ENCODE peak calls at places on chromosomes 12 and 14, in five cellular contexts. One of them, this sample, is unnamed.

GRCh38 chr14:72906316-72906715 is 12.4 kb upstream of the DPF3 start:
- DNase-seq in astrocyte of the spinal cord: peak
- DNase-seq in foreskin fibroblast: peak
- DNase-seq in AG09309: peak
- DNase-seq in A549: no peak
- DNase-seq in this sample: no peak

GRCh38 chr14:70638416-70638815 is 3.3 kb upstream of the TTC9 start:
- DNase-seq in A549: no peak
- DNase-seq in foreskin fibroblast: no peak
- DNase-seq in astrocyte of the spinal cord: no peak
- DNase-seq in AG09309: no peak
- DNase-seq in this sample: no peak

GRCh38 chr12:124361074-124361965 is 66.4 kb downstream of the RFLNA start:
- DNase-seq in astrocyte of the spinal cord: no peak
- DNase-seq in foreskin fibroblast: no peak
- DNase-seq in A549: no peak
- DNase-seq in AG09309: no peak
- DNase-seq in this sample: peak

GRCh38 chr12:82608706-82609105 is 78.0 kb upstream of the TMTC2 start:
- DNase-seq in A549: no peak
- DNase-seq in astrocyte of the spinal cord: no peak
- DNase-seq in foreskin fibroblast: peak
- DNase-seq in AG09309: peak
- DNase-seq in this sample: peak

GRCh38 chr14:21278632-21279031 is 1.3 kb upstream of the RPGRIP1 start:
- DNase-seq in AG09309: no peak
- DNase-seq in A549: no peak
- DNase-seq in astrocyte of the spinal cord: no peak
- DNase-seq in foreskin fibroblast: no peak
- DNase-seq in this sample: no peak

GRCh38 chr14:91867316-91867988 is at the start of gene TC2N:
- DNase-seq in A549: no peak
- DNase-seq in astrocyte of the spinal cord: no peak
- DNase-seq in AG09309: no peak
- DNase-seq in foreskin fibroblast: no peak
- DNase-seq in this sample: no peak

GRCh38 chr14:94989946-94990345 is 167.4 kb downstream of the DICER1 start:
- DNase-seq in foreskin fibroblast: no peak
- DNase-seq in A549: no peak
- DNase-seq in AG09309: no peak
- DNase-seq in astrocyte of the spinal cord: no peak
- DNase-seq in this sample: no peak

GRCh38 chr14:66369157-66369706 is 116.9 kb upstream of the CCDC196 start:
- DNase-seq in A549: no peak
- DNase-seq in AG09309: no peak
- DNase-seq in foreskin fibroblast: no peak
- DNase-seq in astrocyte of the spinal cord: no peak
- DNase-seq in this sample: no peak

GRCh38 chr12:124369901-124370378 is 75.0 kb downstream of the RFLNA start:
- DNase-seq in A549: no peak
- DNase-seq in astrocyte of the spinal cord: no peak
- DNase-seq in foreskin fibroblast: no peak
- DNase-seq in AG09309: no peak
- DNase-seq in this sample: no peak

GRCh38 chr12:63208956-63209355 is 58.0 kb upstream of the AVPR1A start:
- DNase-seq in A549: no peak
- DNase-seq in AG09309: no peak
- DNase-seq in astrocyte of the spinal cord: no peak
- DNase-seq in foreskin fibroblast: no peak
- DNase-seq in this sample: no peak

GRCh38 chr12:108693781-108694180 is 37.5 kb downstream of the CORO1C start:
- DNase-seq in A549: no peak
- DNase-seq in astrocyte of the spinal cord: no peak
- DNase-seq in AG09309: no peak
- DNase-seq in foreskin fibroblast: no peak
- DNase-seq in this sample: no peak

GRCh38 chr12:100249936-100250335 is 16.9 kb downstream of the DEPDC4 start:
- DNase-seq in A549: no peak
- DNase-seq in foreskin fibroblast: no peak
- DNase-seq in astrocyte of the spinal cord: no peak
- DNase-seq in AG09309: no peak
- DNase-seq in this sample: no peak

GRCh38 chr14:36503771-36504741 is 16.0 kb downstream of the NKX2-1 start:
- DNase-seq in AG09309: no peak
- DNase-seq in A549: no peak
- DNase-seq in astrocyte of the spinal cord: no peak
- DNase-seq in foreskin fibroblast: no peak
- DNase-seq in this sample: no peak

GRCh38 chr12:123479442-123480180 is 21.7 kb downstream of the SNRNP35 start:
- DNase-seq in AG09309: no peak
- DNase-seq in astrocyte of the spinal cord: no peak
- DNase-seq in A549: no peak
- DNase-seq in foreskin fibroblast: no peak
- DNase-seq in this sample: no peak

GRCh38 chr12:47190271-47190750 is 110.6 kb upstream of the AMIGO2 start:
- DNase-seq in astrocyte of the spinal cord: peak
- DNase-seq in foreskin fibroblast: peak
- DNase-seq in A549: peak
- DNase-seq in AG09309: peak
- DNase-seq in this sample: peak

GRCh38 chr12:47799357-47799955 is 20.2 kb downstream of the HDAC7 start:
- DNase-seq in foreskin fibroblast: no peak
- DNase-seq in A549: no peak
- DNase-seq in astrocyte of the spinal cord: no peak
- DNase-seq in AG09309: no peak
- DNase-seq in this sample: no peak

GRCh38 chr12:3342051-3342450 is 149.0 kb upstream of the PRMT8 start:
- DNase-seq in astrocyte of the spinal cord: peak
- DNase-seq in A549: no peak
- DNase-seq in foreskin fibroblast: peak
- DNase-seq in AG09309: no peak
- DNase-seq in this sample: peak

GRCh38 chr12:16492240-16492639 is 113.7 kb downstream of the LMO3 start:
- DNase-seq in foreskin fibroblast: no peak
- DNase-seq in astrocyte of the spinal cord: no peak
- DNase-seq in A549: no peak
- DNase-seq in AG09309: no peak
- DNase-seq in this sample: no peak

DNA sequence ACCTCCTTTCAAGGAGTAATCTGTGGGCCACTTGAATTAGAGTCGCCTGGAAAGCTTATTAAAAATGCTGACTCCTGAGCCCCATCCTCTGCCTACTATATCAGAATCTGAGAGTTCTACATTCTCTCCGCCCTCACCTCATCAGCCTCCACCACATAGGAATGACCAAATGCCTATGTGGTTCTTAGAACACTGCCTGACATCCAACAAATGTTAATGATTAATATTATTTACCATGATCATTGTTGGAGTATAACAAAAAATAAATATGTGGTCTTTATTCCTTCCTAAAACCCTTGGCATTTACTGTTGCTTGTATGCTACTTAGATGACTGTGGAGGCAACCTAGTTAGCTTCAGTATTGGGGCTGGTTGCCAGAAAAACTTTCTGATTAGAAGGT is 91.9 kb downstream of the BBS10 start:
- DNase-seq in astrocyte of the spinal cord: no peak
- DNase-seq in AG09309: no peak
- DNase-seq in A549: no peak
- DNase-seq in foreskin fibroblast: no peak
- DNase-seq in this sample: no peak
- H3K4me3 ChIP-seq in astrocyte of the spinal cord: no peak
- H3K4me3 ChIP-seq in AG09309: no peak
- H3K4me3 ChIP-seq in A549: no peak
- H3K4me3 ChIP-seq in foreskin fibroblast: no peak
- H3K4me3 ChIP-seq in this sample: no peak

GRCh38 chr14:74018704-74019407 is at the start of the genes BBOF1 and ENTPD5:
- DNase-seq in A549: peak
- DNase-seq in foreskin fibroblast: peak
- DNase-seq in AG09309: peak
- DNase-seq in astrocyte of the spinal cord: peak
- DNase-seq in this sample: peak
- TF ChIP-seq CTCF in A549: no peak
- TF ChIP-seq CTCF in foreskin fibroblast: no peak
- TF ChIP-seq CTCF in AG09309: no peak
- TF ChIP-seq CTCF in astrocyte of the spinal cord: no peak
- TF ChIP-seq CTCF in this sample: no peak

GRCh38 chr14:93318927-93319326 is 13.9 kb downstream of the BTBD7 start:
- DNase-seq in AG09309: no peak
- DNase-seq in astrocyte of the spinal cord: no peak
- DNase-seq in foreskin fibroblast: no peak
- DNase-seq in A549: no peak
- DNase-seq in this sample: no peak
- H3K4me3 ChIP-seq in AG09309: no peak
- H3K4me3 ChIP-seq in astrocyte of the spinal cord: no peak
- H3K4me3 ChIP-seq in foreskin fibroblast: no peak
- H3K4me3 ChIP-seq in A549: no peak
- H3K4me3 ChIP-seq in this sample: no peak

DNA sequence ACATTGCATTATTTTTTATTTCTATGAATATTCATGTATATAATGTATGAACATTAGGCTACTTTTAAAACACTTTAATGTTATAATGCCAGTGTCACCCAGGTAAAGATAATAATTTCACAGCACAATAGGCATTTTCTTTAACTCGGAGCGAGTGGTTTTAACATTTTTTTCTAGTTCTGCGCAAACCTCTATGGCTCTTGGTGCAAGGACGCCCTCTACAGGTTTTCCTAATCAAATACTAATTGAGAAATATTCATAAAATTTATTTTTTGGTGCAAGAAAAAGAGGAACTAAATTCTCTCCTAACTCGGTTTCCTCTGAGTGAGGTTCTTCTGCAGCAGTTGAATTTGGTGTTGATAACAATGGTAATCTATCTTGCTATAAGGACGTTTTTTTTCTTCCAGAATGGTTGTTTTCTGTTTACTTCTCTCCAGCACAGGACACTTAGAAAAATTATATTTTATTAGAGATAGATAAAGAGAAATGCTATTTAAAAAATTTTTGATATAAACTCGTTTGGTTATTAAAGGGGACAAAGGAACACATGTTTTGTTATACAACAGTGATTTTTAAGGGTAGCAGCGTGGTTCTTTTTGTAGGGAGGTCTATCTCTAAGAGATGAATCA is 2.4 kb upstream of the WIF1 start:
- DNase-seq in AG09309: no peak
- DNase-seq in A549: no peak
- DNase-seq in foreskin fibroblast: peak
- DNase-seq in astrocyte of the spinal cord: peak
- DNase-seq in this sample: peak
- TF ChIP-seq CTCF in AG09309: peak
- TF ChIP-seq CTCF in A549: peak
- TF ChIP-seq CTCF in foreskin fibroblast: peak
- TF ChIP-seq CTCF in astrocyte of the spinal cord: peak
- TF ChIP-seq CTCF in this sample: peak

DNA sequence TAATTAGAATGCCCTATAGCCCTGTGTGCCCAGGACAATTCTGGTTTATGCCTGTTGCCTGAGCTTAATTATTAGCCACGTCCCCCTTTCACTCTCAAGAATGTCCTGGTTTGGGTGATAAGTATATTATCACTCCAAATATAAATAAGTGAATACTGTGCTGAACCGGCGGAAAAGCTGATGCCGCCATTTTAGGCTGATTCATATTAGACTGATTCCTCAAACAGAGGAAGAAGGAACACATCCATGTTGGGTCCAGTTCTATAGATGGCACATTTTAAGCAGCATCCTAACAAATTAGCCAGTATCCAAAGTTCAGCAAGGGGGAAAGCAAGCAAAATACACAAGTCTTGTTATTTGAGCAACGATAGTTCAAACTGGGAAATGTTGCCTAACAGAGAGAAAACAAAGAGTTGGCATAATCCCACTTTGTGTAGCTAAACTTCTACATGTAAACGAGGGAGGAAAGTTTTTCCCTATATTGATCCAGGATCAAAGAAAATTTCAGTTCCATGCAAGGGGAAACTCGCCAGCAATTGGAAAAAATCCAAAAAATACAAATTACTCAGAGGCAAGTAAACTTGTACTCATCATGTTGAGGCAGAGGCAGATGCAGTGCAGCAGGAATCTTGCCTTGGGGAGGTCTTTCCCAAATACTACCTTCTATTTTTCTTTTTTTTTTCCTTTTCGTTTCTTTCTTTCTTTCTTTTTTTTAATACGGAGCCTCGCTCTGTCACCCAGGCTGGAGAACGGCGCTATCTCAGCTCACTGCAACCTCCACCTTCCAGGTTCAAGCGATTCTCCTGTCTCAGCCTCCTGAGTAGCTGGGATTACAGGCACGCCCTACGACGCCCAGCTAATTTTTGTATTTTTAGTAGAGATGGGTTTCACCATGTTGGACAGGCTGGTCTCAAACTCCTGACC is 96.2 kb downstream of the ITPR2 start:
- DNase-seq in A549: no peak
- DNase-seq in astrocyte of the spinal cord: peak
- DNase-seq in AG09309: no peak
- DNase-seq in foreskin fibroblast: peak
- DNase-seq in this sample: peak
- H3K4me3 ChIP-seq in A549: no peak
- H3K4me3 ChIP-seq in astrocyte of the spinal cord: no peak
- H3K4me3 ChIP-seq in AG09309: no peak
- H3K4me3 ChIP-seq in foreskin fibroblast: no peak
- H3K4me3 ChIP-seq in this sample: no peak